ENCODE peak calls at places on chromosomes 7 and 10, in seven cellular contexts. W is GM03348, J is glutamatergic neuron, A is anterior cingulate cortex, F is NCI-H1105 treated with DMSO at 0.1 percent for 48 hours, Q is GM10248, R is HS-5. O is an unnamed sample.

GRCh38 chr7:149824748-149825566 is 13.2 kb upstream of the ZNF862 start:
- DNase-seq in Q (no peak), W (no peak), J (no peak), R (no peak), A (no peak), F (no peak), O (no peak)

GRCh38 chr10:13062813-13063212 is 37.1 kb upstream of the OPTN start:
- DNase-seq in J (no peak), Q (no peak), A (no peak), W (no peak), F (no peak), R (no peak), O (no peak)

GRCh38 chr7:70383947-70384475 is 747.9 kb upstream of the GALNT17 start:
- DNase-seq in Q (no peak), F (no peak), R (no peak), J (peak), W (no peak), A (no peak), O (no peak)

GRCh38 chr10:22701132-22701851 is 13.1 kb downstream of the PIP4K2A start:
- DNase-seq in A (no peak), J (no peak), R (no peak), Q (no peak), W (no peak), F (no peak), O (no peak)

GRCh38 chr7:150668472-150668911 is 17.0 kb upstream of the GIMAP2 start:
- DNase-seq in R (no peak), J (no peak), W (no peak), A (no peak), Q (peak), F (no peak), O (no peak)

GRCh38 chr7:66145404-66145843 is 30.8 kb downstream of the CRCP start:
- DNase-seq in F (no peak), Q (no peak), W (peak), A (no peak), J (no peak), R (no peak), O (no peak)

GRCh38 chr10:44235363-44235762 is 149.5 kb downstream of the CXCL12 start:
- DNase-seq in W (no peak), A (no peak), Q (no peak), J (no peak), F (no peak), R (no peak), O (no peak)

GRCh38 chr7:136496526-136496925 is 371.9 kb upstream of the CHRM2 start:
- DNase-seq in F (no peak), A (no peak), R (no peak), Q (no peak), J (no peak), W (no peak), O (no peak)

GRCh38 chr10:6071181-6072175 is 9.3 kb upstream of the IL2RA start:
- DNase-seq in F (no peak), Q (no peak), R (no peak), J (no peak), A (no peak), W (no peak), O (no peak)

GRCh38 chr7:106176414-106177294 is 64.5 kb upstream of the SYPL1 start:
- DNase-seq in A (peak), R (no peak), W (peak), Q (peak), F (peak), J (peak), O (peak)

GRCh38 chr7:109460296-109460695 is 890.6 kb downstream of the DNAJB9 start:
- DNase-seq in Q (no peak), A (no peak), R (no peak), J (no peak), F (no peak), W (no peak), O (no peak)

GRCh38 chr10:114388275-114388674 is 16.0 kb downstream of the AFAP1L2 start:
- DNase-seq in R (no peak), F (no peak), Q (peak), J (no peak), A (no peak), W (no peak), O (no peak)

GRCh38 chr7:116647861-116648260 is 24.1 kb upstream of the MET start:
- DNase-seq in Q (no peak), J (no peak), R (no peak), A (no peak), W (no peak), F (no peak), O (no peak)

GRCh38 chr7:65896279-65896678 is 23.4 kb downstream of the VKORC1L1 start:
- DNase-seq in J (no peak), F (no peak), R (no peak), Q (no peak), W (no peak), A (no peak), O (no peak)

GRCh38 chr10:29559996-29560395 is 74.8 kb downstream of the SVIL start:
- DNase-seq in F (peak), A (no peak), R (no peak), W (no peak), J (no peak), Q (no peak), O (no peak)

GRCh38 chr10:3735175-3735574 is 49.8 kb downstream of the KLF6 start:
- DNase-seq in Q (no peak), F (no peak), W (no peak), R (no peak), J (no peak), A (no peak), O (no peak)

GRCh38 chr7:32158076-32158475 is 87.9 kb upstream of the PDE1C start:
- DNase-seq in A (no peak), F (no peak), J (no peak), R (no peak), W (no peak), Q (no peak), O (no peak)

GRCh38 chr10:91247360-91248111 is 27.1 kb downstream of the PCGF5 start:
- DNase-seq in J (no peak), Q (no peak), A (no peak), R (no peak), F (no peak), W (peak), O (no peak)

GRCh38 chr7:148398844-148399365 is 191.7 kb upstream of the C7orf33 start:
- DNase-seq in W (no peak), R (no peak), J (no peak), Q (no peak), F (no peak), A (no peak), O (no peak)

GRCh38 chr10:103676058-103676785 is 179.2 kb downstream of the SH3PXD2A start:
- DNase-seq in J (no peak), A (no peak), Q (no peak), F (no peak), W (peak), R (no peak), O (no peak)

GRCh38 chr7:151315038-151315655 is 26.5 kb upstream of the NUB1 start:
- DNase-seq in R (no peak), Q (peak), A (no peak), F (peak), J (peak), W (peak), O (peak)

O was measured in dorsolateral prefrontal cortex.